ENCODE peak calls at places on chromosomes 3 and 15, in four cellular contexts. G is HepG2, Y is IMR-90, X is K562. B is an unnamed sample.

GRCh38 chr3:69122398-69122797 is at the start of gene LMOD3:
- DNase-seq in X (no peak), Y (no peak), G (no peak), B (no peak)

GRCh38 chr15:48790716-48791115 is 20.2 kb downstream of the CEP152 start:
- DNase-seq in Y (no peak), G (no peak), X (no peak), B (no peak)

GRCh38 chr3:114376091-114376490 is 82.3 kb downstream of the TIGIT start:
- DNase-seq in G (no peak), Y (no peak), X (no peak), B (no peak)

GRCh38 chr3:7876741-7877297 is 624.8 kb upstream of the LMCD1 start:
- DNase-seq in X (no peak), Y (no peak), G (no peak), B (no peak)

GRCh38 chr15:44092221-44092620 is 102.8 kb downstream of the FRMD5 start:
- DNase-seq in G (no peak), X (no peak), Y (peak; percentile 53), B (no peak)

GRCh38 chr3:14941871-14942270 is 5.5 kb upstream of the NR2C2 start:
- DNase-seq in G (no peak), X (no peak), Y (no peak), B (no peak)

GRCh38 chr3:116663161-116663885 is 46.3 kb upstream of the TUSC7 start:
- DNase-seq in X (no peak), Y (no peak), G (no peak), B (peak; percentile 8)

GRCh38 chr3:119323401-119324107 is 29.4 kb downstream of the ARHGAP31 start:
- DNase-seq in G (no peak), X (no peak), Y (no peak), B (no peak)

GRCh38 chr15:78266806-78267205 is 2.4 kb downstream of the DNAJA4 start:
- DNase-seq in X (no peak), Y (no peak), G (no peak), B (no peak)

GRCh38 chr3:139353920-139354556 is 10.2 kb downstream of the MRPS22 start:
- DNase-seq in Y (peak; percentile 71), G (peak; percentile 62), X (peak; percentile 65), B (peak; percentile 53)

GRCh38 chr15:51193979-51194378 is 99.3 kb upstream of the TNFAIP8L3 start:
- DNase-seq in X (no peak), Y (no peak), G (no peak), B (no peak)

GRCh38 chr3:56952051-56952450 is 108.4 kb upstream of the SPATA12 start:
- DNase-seq in G (no peak), Y (no peak), X (no peak), B (no peak)

GRCh38 chr15:40859206-40859851 is 14.7 kb downstream of the RHOV start:
- DNase-seq in G (peak; percentile 69), X (peak; percentile 84), Y (peak; percentile 68), B (peak; percentile 84)

GRCh38 chr3:72152551-72153476 is 367.9 kb upstream of the PROK2 start:
- DNase-seq in X (peak; percentile 55), G (peak; percentile 39), Y (peak; percentile 69), B (peak; percentile 73)

DNA sequence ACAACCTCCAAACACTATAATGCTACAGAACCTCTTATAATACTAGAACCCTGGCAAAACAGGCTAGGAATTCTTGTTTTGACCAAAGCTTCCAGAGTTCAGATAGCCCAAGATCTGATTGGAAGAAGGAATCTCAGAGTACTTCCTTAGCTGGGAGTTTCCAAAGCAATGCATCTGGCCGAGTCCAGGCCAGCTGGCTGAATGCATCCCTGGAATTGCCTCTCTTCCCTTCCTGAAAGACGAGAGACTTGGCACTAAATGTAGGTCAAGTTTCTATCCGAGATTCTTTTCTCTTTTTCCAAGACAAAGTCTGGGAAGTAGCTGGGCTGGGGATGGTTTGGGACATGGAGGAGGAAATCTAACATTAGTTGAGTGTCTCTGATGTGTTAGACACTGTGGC is 68.7 kb upstream of the ADPGK start:
- DNase-seq in X (no peak), G (no peak), Y (no peak), B (no peak)
- TF ChIP-seq SMC3 in X (no peak), G (no peak), Y (no peak), B (no peak)

GRCh38 chr3:179149239-179149887 is 1.2 kb downstream of the PIK3CA start:
- DNase-seq in G (peak; percentile 14), X (no peak), Y (peak; percentile 32), B (no peak)
- TF ChIP-seq SMC3 in G (no peak), X (no peak), Y (no peak), B (no peak)

GRCh38 chr3:47083786-47084185 is 80.1 kb downstream of the SETD2 start:
- DNase-seq in Y (no peak), X (no peak), G (no peak), B (no peak)
- TF ChIP-seq SMC3 in Y (no peak), X (no peak), G (no peak), B (no peak)

GRCh38 chr3:177935008-177935407 is 601.2 kb upstream of the KCNMB2 start:
- DNase-seq in Y (no peak), G (peak; percentile 23), X (no peak), B (peak; percentile 44)
- TF ChIP-seq SMC3 in Y (no peak), G (no peak), X (no peak), B (no peak)